ENCODE peak calls at places on chromosome 10, in seven cellular contexts. P is HCT116, W is hepatocyte, H is MM.1S, Q is PC-3, C is GM23338, I is SK-N-SH. U is an unnamed sample.

GRCh38 chr10:23481351-23481961 is 42.6 kb downstream of the OTUD1 start:
- DNase-seq in P (no peak), W (no peak), H (no peak), Q (no peak), C (no peak), I (no peak), U (no peak)

GRCh38 chr10:79179404-79180309 is 110.9 kb downstream of the ZMIZ1 start:
- DNase-seq in P (no peak), W (peak; percentile 61), H (no peak), Q (no peak), C (peak; percentile 77), I (peak; percentile 92), U (no peak)

GRCh38 chr10:27911006-27911405 is 87.9 kb downstream of the ODAD2 start:
- DNase-seq in P (no peak), W (no peak), H (no peak), Q (no peak), C (no peak), I (no peak), U (no peak)

GRCh38 chr10:43044444-43045245 is 32.2 kb upstream of the RET start:
- DNase-seq in P (no peak), W (no peak), H (no peak), Q (no peak), C (no peak), I (peak; percentile 37), U (no peak)

GRCh38 chr10:77605466-77605865 is 32.1 kb downstream of the KCNMA1 start:
- DNase-seq in P (no peak), W (no peak), H (no peak), Q (peak; percentile 75), C (peak; percentile 44), I (peak; percentile 53), U (no peak)

GRCh38 chr10:73131913-73132686 is 21.8 kb downstream of the NUDT13 start:
- DNase-seq in P (no peak), W (no peak), H (no peak), Q (peak; percentile 47), C (no peak), I (no peak), U (no peak)

GRCh38 chr10:96632974-96633373 is 46.2 kb upstream of the TM9SF3 start:
- DNase-seq in P (no peak), W (peak; percentile 72), H (no peak), Q (no peak), C (peak; percentile 37), I (no peak), U (peak; percentile 87)

GRCh38 chr10:17005621-17006566 is 123.7 kb downstream of the CUBN start:
- DNase-seq in P (no peak), W (no peak), H (no peak), Q (peak; percentile 28), C (no peak), I (no peak), U (no peak)

GRCh38 chr10:18310761-18311160 is 170.5 kb downstream of the CACNB2 start:
- DNase-seq in P (no peak), W (no peak), H (no peak), Q (no peak), C (no peak), I (no peak), U (no peak)

GRCh38 chr10:102234866-102235597 is 6.3 kb downstream of the PITX3 start:
- DNase-seq in P (no peak), W (no peak), H (no peak), Q (no peak), C (no peak), I (peak; percentile 21), U (no peak)

GRCh38 chr10:78377362-78377761 is 343.7 kb downstream of the RPS24 start:
- DNase-seq in P (no peak), W (peak; percentile 29), H (no peak), Q (no peak), C (no peak), I (no peak), U (no peak)

GRCh38 chr10:124338276-124338915 is 80.3 kb downstream of the OAT start:
- DNase-seq in P (no peak), W (no peak), H (no peak), Q (no peak), C (no peak), I (no peak), U (no peak)

GRCh38 chr10:4353964-4354363 is 472.0 kb upstream of the AKR1E2 start:
- DNase-seq in P (peak; percentile 26), W (no peak), H (peak; percentile 15), Q (peak; percentile 81), C (no peak), I (no peak), U (no peak)

GRCh38 chr10:76234827-76235226 is 803.4 kb downstream of the LRMDA start:
- DNase-seq in P (no peak), W (no peak), H (no peak), Q (no peak), C (no peak), I (no peak), U (no peak)
- H3K9me2 ChIP-seq in P (no peaks in the 10 kb centered on the region), W (no peaks in the 10 kb centered on the region), H (no peaks in the 10 kb centered on the region), Q (no peaks in the 10 kb centered on the region), C (no peaks in the 10 kb centered on the region), I (no peaks in the 10 kb centered on the region), U (no peaks in the 10 kb centered on the region)

GRCh38 chr10:87503892-87504291 is 801 bp upstream of the MINPP1 start:
- DNase-seq in P (no peak), W (no peak), H (no peak), Q (no peak), C (peak; percentile 10), I (peak; percentile 14), U (no peak)
- H3K27me3 ChIP-seq in P (no peaks in the 10 kb centered on the region), W (no peaks in the 10 kb centered on the region), H (no peaks in the 10 kb centered on the region), Q (no peaks in the 10 kb centered on the region), C (no peaks in the 10 kb centered on the region), I (no peaks in the 10 kb centered on the region), U (no peaks in the 10 kb centered on the region)

GRCh38 chr10:69220041-69220451 is at the start of gene HKDC1:
- DNase-seq in P (no peak), W (peak; percentile 61), H (no peak), Q (no peak), C (no peak), I (no peak), U (no peak)

GRCh38 chr10:69223028-69223342 is 2.9 kb downstream of the HKDC1 start:
- DNase-seq in P (no peak), W (no peak), H (no peak), Q (no peak), C (no peak), I (no peak), U (no peak)

GRCh38 chr10:69224862-69225657 is 4.9 kb downstream of the HKDC1 start:
- DNase-seq in P (no peak), W (no peak), H (peak; percentile 37), Q (peak; percentile 72), C (no peak), I (peak; percentile 30), U (peak; percentile 78)

GRCh38 chr10:69220510-69220909 is 378 bp downstream of the HKDC1 start:
- DNase-seq in P (no peak), W (no peak), H (no peak), Q (no peak), C (no peak), I (no peak), U (no peak)

DNA sequence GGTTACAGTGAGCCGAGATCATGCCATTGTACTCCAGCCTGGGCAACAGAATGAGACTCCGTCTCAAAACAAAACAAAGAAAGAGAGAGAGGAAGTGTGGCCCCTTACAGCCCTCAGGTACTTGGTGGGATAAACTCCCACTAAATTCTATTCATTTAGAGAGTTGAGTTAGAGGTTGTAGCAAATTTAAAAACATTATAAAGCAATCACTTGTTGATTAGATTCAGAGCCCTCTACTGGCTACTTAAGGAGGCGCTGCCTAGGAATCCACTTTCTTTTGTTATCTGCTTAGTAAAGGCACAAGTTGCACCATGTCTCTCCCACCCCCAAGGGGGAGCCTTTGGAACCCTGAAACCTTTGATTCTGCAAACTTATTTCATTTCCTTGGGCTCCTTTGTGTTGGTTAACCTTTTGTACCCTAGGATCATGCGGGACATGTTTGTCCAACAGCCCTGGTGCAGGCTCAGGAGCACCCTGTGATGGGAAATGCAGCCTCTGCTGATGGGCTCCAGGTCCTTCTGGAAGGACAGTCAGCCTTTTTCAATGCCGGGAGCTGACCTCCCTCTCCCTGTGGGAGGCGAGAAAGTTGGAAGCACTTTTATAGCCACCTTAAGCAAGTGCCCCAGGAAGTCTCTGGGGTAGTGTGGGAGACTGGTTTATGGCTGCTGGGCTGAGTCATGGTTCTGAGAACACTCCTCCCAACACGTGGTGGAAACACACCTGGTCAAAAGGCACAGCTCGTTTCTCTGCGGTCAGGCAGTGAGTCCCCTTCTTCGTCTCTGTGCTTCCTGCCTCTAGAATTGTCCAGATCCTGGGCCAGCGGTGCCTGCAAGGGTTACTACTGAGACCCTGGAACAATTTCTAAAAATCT is 2.3 kb downstream of the HKDC1 start:
- DNase-seq in P (peak; percentile 83), W (peak; percentile 87), H (peak; percentile 97), Q (peak; percentile 98), C (peak; percentile 95), I (peak; percentile 57), U (peak; percentile 96)
- TF ChIP-seq CTCF in P (peak; percentile 73), W (peak; percentile 72), H (peak; percentile 83), Q (peak; percentile 96), C (peak; percentile 91), I (peak; percentile 81), U (peak; percentile 87)

DNA sequence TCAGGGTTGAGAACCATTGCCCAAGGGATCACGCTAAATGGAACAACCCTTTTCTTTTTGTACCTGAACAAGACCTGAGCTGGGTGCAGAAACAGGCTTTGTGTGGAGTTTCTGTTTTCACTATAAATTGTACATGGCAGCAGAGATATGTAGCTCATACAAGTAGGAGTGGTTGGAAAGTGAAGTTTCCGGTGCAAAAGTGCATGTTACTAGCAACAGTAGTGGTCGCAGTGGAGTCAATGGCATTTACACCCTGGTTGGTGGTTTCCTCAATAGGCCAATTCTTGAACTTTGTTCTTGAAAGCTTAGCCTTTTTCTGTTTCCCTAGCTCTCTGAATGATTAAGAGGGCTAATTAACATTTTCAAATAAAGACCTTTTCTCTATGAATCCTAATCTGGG is 170.7 kb downstream of the NEBL start:
- DNase-seq in P (no peak), W (no peak), H (no peak), Q (no peak), C (no peak), I (no peak), U (no peak)
- H3K9me2 ChIP-seq in P (no peaks in the 10 kb centered on the region), W (no peaks in the 10 kb centered on the region), H (no peaks in the 10 kb centered on the region), Q (no peaks in the 10 kb centered on the region), C (no peaks in the 10 kb centered on the region), I (no peaks in the 10 kb centered on the region), U (no peaks in the 10 kb centered on the region)

GRCh38 chr10:1654811-1655356 is 82.4 kb downstream of the ADARB2 start:
- DNase-seq in P (no peak), W (no peak), H (no peak), Q (no peak), C (no peak), I (no peak), U (no peak)
- H3K27me3 ChIP-seq in P (peaks cover 8% of the 10 kb centered on the region), W (peaks cover 5% of the 10 kb centered on the region), H (no peaks in the 10 kb centered on the region), Q (no peaks in the 10 kb centered on the region), C (no peaks in the 10 kb centered on the region), I (no peaks in the 10 kb centered on the region), U (peaks cover 48% of the 10 kb centered on the region)

U was measured in PC-9.